ENCODE peak calls at places on chromosomes 1 and 21, in seven cellular contexts. O is WTC11; U is posterior cingulate gyrus; B is germinal center; T is NCI-H226; L is NCI-H526 treated with DMSO at 0.1 percent for 48 hours; G is activated CD4-positive, CD25-positive, alpha-beta regulatory T cell. A is an unnamed sample.

GRCh38 chr1:182351790-182352364 is 39.7 kb downstream of the GLUL start:
- DNase-seq in T (no peak), U (no peak), B (no peak), L (no peak), G (no peak), O (no peak), A (no peak)

GRCh38 chr1:18283601-18284385 is 176.2 kb downstream of the IGSF21 start:
- DNase-seq in U (no peak), B (no peak), O (no peak), L (no peak), G (no peak), T (no peak), A (no peak)

GRCh38 chr1:157196245-157196543 is 58.0 kb upstream of the ETV3 start:
- DNase-seq in T (no peak), G (no peak), L (no peak), O (no peak), U (no peak), B (no peak), A (no peak)

GRCh38 chr1:220278991-220279390 is 6.7 kb upstream of the RAB3GAP2 start:
- DNase-seq in L (no peak), G (no peak), O (no peak), T (no peak), U (no peak), B (no peak), A (no peak)

GRCh38 chr1:23578997-23579363 is 19.7 kb upstream of the ID3 start:
- DNase-seq in O (no peak), B (no peak), T (no peak), G (no peak), U (no peak), L (no peak), A (no peak)

GRCh38 chr1:187185389-187185788 is 356.6 kb downstream of the PLA2G4A start:
- DNase-seq in U (no peak), T (no peak), B (no peak), O (no peak), L (no peak), G (no peak), A (no peak)

GRCh38 chr1:246582301-246583055 is 16.2 kb downstream of the CNST start:
- DNase-seq in G (no peak), U (no peak), L (no peak), O (no peak), T (no peak), B (no peak), A (peak)

GRCh38 chr1:183349201-183349711 is 68.9 kb downstream of the NMNAT2 start:
- DNase-seq in T (no peak), U (peak), G (no peak), L (no peak), B (no peak), O (no peak), A (no peak)

GRCh38 chr1:40743860-40744259 is 39.7 kb upstream of the KCNQ4 start:
- DNase-seq in T (no peak), U (no peak), G (no peak), L (no peak), B (no peak), O (peak), A (no peak)

GRCh38 chr1:40898434-40898900 is 36.3 kb upstream of the CITED4 start:
- DNase-seq in O (no peak), G (no peak), L (no peak), B (no peak), U (no peak), T (peak), A (no peak)

GRCh38 chr1:241932845-241933244 is 24.7 kb upstream of the BECN2 start:
- DNase-seq in G (no peak), T (no peak), L (no peak), O (no peak), U (no peak), B (no peak), A (no peak)

GRCh38 chr1:10803971-10804820 is 7.8 kb upstream of the CASZ1 start:
- DNase-seq in T (no peak), U (no peak), G (no peak), O (no peak), B (no peak), L (peak), A (no peak)

GRCh38 chr1:178931843-178932551 is 61.1 kb upstream of the ANGPTL1 start:
- DNase-seq in L (no peak), G (no peak), O (no peak), T (peak), U (peak), B (no peak), A (peak)

GRCh38 chr21:17780539-17780938 is 38.6 kb downstream of the C21orf91 start:
- DNase-seq in O (no peak), U (no peak), T (no peak), G (peak), L (no peak), B (no peak), A (peak)

GRCh38 chr1:58785424-58786058 is 1.7 kb upstream of the JUN start:
- DNase-seq in U (peak), G (no peak), O (peak), B (peak), L (peak), T (peak), A (no peak)

GRCh38 chr1:160550572-160551034 is 27.5 kb upstream of the SLAMF6 start:
- DNase-seq in L (no peak), G (peak), U (no peak), B (peak), O (peak), T (no peak), A (no peak)

GRCh38 chr1:238129677-238130076 is 239.0 kb upstream of the ZP4 start:
- DNase-seq in L (no peak), U (no peak), O (no peak), B (no peak), G (no peak), T (no peak), A (no peak)

GRCh38 chr1:94111879-94112278 is 9.1 kb downstream of the ABCA4 start:
- DNase-seq in U (no peak), B (no peak), O (no peak), G (no peak), T (no peak), L (no peak), A (no peak)

GRCh38 chr1:204723131-204723787 is 37.7 kb upstream of the LRRN2 start:
- DNase-seq in T (no peak), G (no peak), U (peak), L (no peak), B (no peak), O (no peak), A (no peak)

GRCh38 chr1:47326271-47326670 is 7.3 kb upstream of the CMPK1 start:
- DNase-seq in U (no peak), G (no peak), T (no peak), L (no peak), O (no peak), B (no peak), A (no peak)

GRCh38 chr1:28830814-28831213 is 18.8 kb downstream of the OPRD1 start:
- DNase-seq in G (no peak), L (no peak), U (no peak), B (no peak), O (no peak), T (no peak), A (no peak)

GRCh38 chr21:44712203-44713028 is 1.0 kb upstream of the TSPEAR start:
- DNase-seq in T (no peak), B (no peak), U (no peak), L (no peak), G (no peak), O (no peak), A (no peak)

GRCh38 chr21:38824124-38824822 is 18.5 kb downstream of the ETS2 start:
- DNase-seq in L (no peak), T (no peak), O (no peak), U (no peak), B (no peak), G (no peak), A (no peak)

GRCh38 chr1:154999651-155000474 is 2.7 kb upstream of the ZBTB7B start:
- DNase-seq in O (peak), B (no peak), G (no peak), U (no peak), L (peak), T (no peak), A (no peak)

GRCh38 chr1:36829066-36829465 is 205.2 kb downstream of the GRIK3 start:
- DNase-seq in L (no peak), O (no peak), U (no peak), G (no peak), B (no peak), T (no peak), A (peak)

GRCh38 chr1:115838805-115839705 is 1.9 kb downstream of the NHLH2 start:
- DNase-seq in U (peak), O (peak), L (peak), B (no peak), G (no peak), T (no peak), A (no peak)

GRCh38 chr21:34558960-34559631 is 47.1 kb upstream of the KCNE1 start:
- DNase-seq in G (no peak), B (no peak), L (peak), O (no peak), T (no peak), U (no peak), A (no peak)

GRCh38 chr1:198575715-198576641 is 35.5 kb upstream of the ATP6V1G3 start:
- DNase-seq in L (no peak), B (peak), T (peak), O (no peak), G (no peak), U (no peak), A (peak)

GRCh38 chr1:39268112-39268581 is 63.7 kb downstream of the MACF1 start:
- DNase-seq in O (peak), L (no peak), B (peak), T (peak), G (no peak), U (peak), A (peak)

GRCh38 chr21:28106370-28106890 is 886.2 kb downstream of the LTN1 start:
- DNase-seq in T (no peak), B (no peak), G (no peak), U (no peak), L (no peak), O (no peak), A (no peak)

GRCh38 chr1:145960468-145961108 is 2.8 kb upstream of the LIX1L start:
- DNase-seq in U (peak), B (peak), T (no peak), L (peak), G (peak), O (peak), A (peak)

GRCh38 chr1:211944733-211945500 is 90.4 kb downstream of the INTS7 start:
- DNase-seq in B (no peak), G (no peak), T (peak), U (peak), O (peak), L (no peak), A (no peak)

GRCh38 chr1:243851129-243851756 is 1.2 kb upstream of the AKT3 start:
- DNase-seq in L (peak), U (no peak), T (no peak), B (no peak), G (no peak), O (no peak), A (no peak)

GRCh38 chr1:196317535-196318522 is 290.4 kb downstream of the KCNT2 start:
- DNase-seq in G (no peak), O (peak), L (no peak), B (no peak), T (peak), U (peak), A (peak)

GRCh38 chr1:116472431-116472961 is 98.3 kb downstream of the CD58 start:
- DNase-seq in O (no peak), B (no peak), L (no peak), G (no peak), U (no peak), T (no peak), A (no peak)

GRCh38 chr1:246791303-246791918 is 67.2 kb downstream of the SCCPDH start:
- DNase-seq in U (no peak), B (no peak), O (no peak), L (no peak), G (no peak), T (no peak), A (no peak)

GRCh38 chr1:205983925-205984725 is 19.1 kb downstream of the RAB7B start:
- DNase-seq in G (no peak), T (peak), L (no peak), O (peak), B (peak), U (peak), A (peak)